ENCODE peak calls at places on chromosomes 1 and 21, in four cellular contexts. R is retinal pigment epithelial cell; Z is stimulated activated CD8-positive, alpha-beta memory T cell treated with anti-CD3 and anti-CD28 coated beads, Interleukin-15, amount 100 ng/mL, for 4 hours; J is hypothalamus. C is an unnamed sample.

GRCh38 chr1:62784509-62785365 is 805 bp downstream of the ATG4C start:
- DNase-seq in J (no peak), R (no peak), Z (no peak), C (no peak)

GRCh38 chr1:185045793-185046441 is 559 bp downstream of the RNF2 start:
- DNase-seq in J (peak; percentile 21), Z (peak; percentile 1), R (no peak), C (peak; percentile 57)

GRCh38 chr1:97204468-97204867 is 482.9 kb downstream of the PTBP2 start:
- DNase-seq in Z (no peak), J (no peak), R (peak; percentile 29), C (no peak)

GRCh38 chr1:25184011-25184762 is 48.1 kb downstream of the SYF2 start:
- DNase-seq in J (no peak), Z (no peak), R (no peak), C (no peak)

GRCh38 chr21:44706706-44707615 is 4.4 kb downstream of the TSPEAR start:
- DNase-seq in J (no peak), Z (no peak), R (no peak), C (no peak)

GRCh38 chr1:15022069-15022468 is 131.5 kb upstream of the TMEM51 start:
- DNase-seq in Z (no peak), J (no peak), R (no peak), C (no peak)

GRCh38 chr1:156600733-156601121 is 552 bp downstream of the GPATCH4 start:
- DNase-seq in Z (no peak), R (no peak), J (no peak), C (no peak)

GRCh38 chr1:154886281-154887036 is 16.4 kb upstream of the KCNN3 start:
- DNase-seq in R (no peak), J (no peak), Z (no peak), C (no peak)

GRCh38 chr1:19448491-19449439 is 36.6 kb downstream of the CAPZB start:
- DNase-seq in R (no peak), Z (no peak), J (no peak), C (no peak)

GRCh38 chr1:245895455-245895959 is 611.6 kb downstream of the SMYD3 start:
- DNase-seq in R (no peak), J (no peak), Z (no peak), C (no peak)

GRCh38 chr1:5610432-5610831 is 381.8 kb downstream of the NPHP4 start:
- DNase-seq in J (no peak), R (no peak), Z (no peak), C (no peak)

GRCh38 chr1:169161512-169162194 is 55.2 kb downstream of the ATP1B1 start:
- DNase-seq in Z (no peak), J (no peak), R (no peak), C (no peak)

GRCh38 chr1:202162049-202162417 is 1.6 kb upstream of the PTPN7 start:
- DNase-seq in R (no peak), J (no peak), Z (peak; percentile 64), C (no peak)

GRCh38 chr1:194208674-194209073 is 1022.3 kb upstream of the B3GALT2 start:
- DNase-seq in J (no peak), Z (no peak), R (no peak), C (no peak)

GRCh38 chr1:64917328-64917861 is 49.0 kb downstream of the JAK1 start:
- DNase-seq in Z (no peak), J (no peak), R (peak; percentile 95), C (no peak)

GRCh38 chr21:16588433-16588860 is 858.7 kb downstream of the USP25 start:
- DNase-seq in R (peak; percentile 92), Z (no peak), J (peak; percentile 89), C (peak; percentile 79)

GRCh38 chr1:114002492-114003290 is 23.4 kb downstream of the OLFML3 start:
- DNase-seq in J (no peak), Z (no peak), R (no peak), C (no peak)

GRCh38 chr1:202130816-202131522 is 8.3 kb downstream of the GPR37L1 start:
- DNase-seq in Z (no peak), J (peak; percentile 86), R (no peak), C (peak; percentile 88)

GRCh38 chr1:41874350-41874749 is 44.4 kb downstream of the HIVEP3 start:
- DNase-seq in Z (no peak), R (no peak), J (no peak), C (no peak)

GRCh38 chr1:200866521-200866920 is 6.3 kb upstream of the GPR25 start:
- DNase-seq in R (no peak), Z (no peak), J (no peak), C (no peak)

GRCh38 chr1:13512472-13512871 is 1.3 kb downstream of the LRRC38 start:
- DNase-seq in J (no peak), Z (no peak), R (no peak), C (no peak)

GRCh38 chr1:25773441-25774125 is 26.4 kb upstream of the SELENON start:
- DNase-seq in J (no peak), Z (no peak), R (no peak), C (no peak)

GRCh38 chr1:10575616-10576015 is 100.9 kb downstream of the PEX14 start:
- DNase-seq in J (no peak), Z (no peak), R (peak; percentile 21), C (no peak)

GRCh38 chr1:66210653-66211052 is 323.3 kb upstream of the SGIP1 start:
- DNase-seq in J (no peak), Z (no peak), R (no peak), C (no peak)

GRCh38 chr1:12464627-12465056 is 153.4 kb downstream of the DHRS3 start:
- DNase-seq in R (no peak), Z (no peak), J (no peak), C (no peak)

GRCh38 chr1:114023377-114023776 is 44.1 kb downstream of the OLFML3 start:
- DNase-seq in Z (no peak), J (no peak), R (no peak), C (no peak)

GRCh38 chr1:20867847-20868246 is 80.7 kb upstream of the HP1BP3 start:
- DNase-seq in R (no peak), Z (no peak), J (no peak), C (no peak)

C was measured in hippocampal formation.